ENCODE peak calls at places on chromosomes 2 and 18, in five cellular contexts. One of them, this sample, is unnamed.

GRCh38 chr2:62566847-62567246 is 60.9 kb upstream of the TMEM17 start:
- DNase-seq in stimulated activated CD4-positive, alpha-beta T cell treated with anti-CD3 and anti-CD28 coated beads, TNF-alpha, amount 100 ng/mL, for 4 hours: no peak
- DNase-seq in HCT116: no peak
- DNase-seq in lower lobe of right lung: no peak
- DNase-seq in stimulated activated CD8-positive, alpha-beta memory T cell treated with anti-CD3 and anti-CD28 coated beads, Interleukin-15, amount 100 ng/mL, for 24 hours: no peak
- DNase-seq in this sample: no peak

GRCh38 chr2:108587621-108588020 is 53.4 kb downstream of the LIMS1 start:
- DNase-seq in stimulated activated CD8-positive, alpha-beta memory T cell treated with anti-CD3 and anti-CD28 coated beads, Interleukin-15, amount 100 ng/mL, for 24 hours: no peak
- DNase-seq in HCT116: no peak
- DNase-seq in stimulated activated CD4-positive, alpha-beta T cell treated with anti-CD3 and anti-CD28 coated beads, TNF-alpha, amount 100 ng/mL, for 4 hours: no peak
- DNase-seq in lower lobe of right lung: no peak
- DNase-seq in this sample: no peak

GRCh38 chr18:62413189-62413588 is 88.1 kb downstream of the TNFRSF11A start:
- DNase-seq in stimulated activated CD4-positive, alpha-beta T cell treated with anti-CD3 and anti-CD28 coated beads, TNF-alpha, amount 100 ng/mL, for 4 hours: no peak
- DNase-seq in lower lobe of right lung: no peak
- DNase-seq in HCT116: no peak
- DNase-seq in stimulated activated CD8-positive, alpha-beta memory T cell treated with anti-CD3 and anti-CD28 coated beads, Interleukin-15, amount 100 ng/mL, for 24 hours: no peak
- DNase-seq in this sample: no peak

GRCh38 chr2:121128741-121129659 is 156.0 kb downstream of the TFCP2L1 start:
- DNase-seq in stimulated activated CD4-positive, alpha-beta T cell treated with anti-CD3 and anti-CD28 coated beads, TNF-alpha, amount 100 ng/mL, for 4 hours: no peak
- DNase-seq in stimulated activated CD8-positive, alpha-beta memory T cell treated with anti-CD3 and anti-CD28 coated beads, Interleukin-15, amount 100 ng/mL, for 24 hours: no peak
- DNase-seq in HCT116: peak
- DNase-seq in lower lobe of right lung: peak
- DNase-seq in this sample: no peak

GRCh38 chr2:110865188-110865587 is 132.8 kb downstream of the ACOXL start:
- DNase-seq in HCT116: no peak
- DNase-seq in stimulated activated CD4-positive, alpha-beta T cell treated with anti-CD3 and anti-CD28 coated beads, TNF-alpha, amount 100 ng/mL, for 4 hours: no peak
- DNase-seq in stimulated activated CD8-positive, alpha-beta memory T cell treated with anti-CD3 and anti-CD28 coated beads, Interleukin-15, amount 100 ng/mL, for 24 hours: no peak
- DNase-seq in lower lobe of right lung: no peak
- DNase-seq in this sample: no peak

GRCh38 chr2:226561962-226562361 is 237.7 kb downstream of the IRS1 start:
- DNase-seq in stimulated activated CD8-positive, alpha-beta memory T cell treated with anti-CD3 and anti-CD28 coated beads, Interleukin-15, amount 100 ng/mL, for 24 hours: no peak
- DNase-seq in lower lobe of right lung: no peak
- DNase-seq in stimulated activated CD4-positive, alpha-beta T cell treated with anti-CD3 and anti-CD28 coated beads, TNF-alpha, amount 100 ng/mL, for 4 hours: no peak
- DNase-seq in HCT116: no peak
- DNase-seq in this sample: no peak

GRCh38 chr2:134225841-134226240 is 28.0 kb upstream of the MGAT5 start:
- DNase-seq in HCT116: no peak
- DNase-seq in stimulated activated CD4-positive, alpha-beta T cell treated with anti-CD3 and anti-CD28 coated beads, TNF-alpha, amount 100 ng/mL, for 4 hours: no peak
- DNase-seq in stimulated activated CD8-positive, alpha-beta memory T cell treated with anti-CD3 and anti-CD28 coated beads, Interleukin-15, amount 100 ng/mL, for 24 hours: no peak
- DNase-seq in lower lobe of right lung: no peak
- DNase-seq in this sample: no peak

GRCh38 chr2:38315707-38316333 is 61.3 kb downstream of the ATL2 start:
- DNase-seq in stimulated activated CD4-positive, alpha-beta T cell treated with anti-CD3 and anti-CD28 coated beads, TNF-alpha, amount 100 ng/mL, for 4 hours: no peak
- DNase-seq in HCT116: peak
- DNase-seq in lower lobe of right lung: no peak
- DNase-seq in stimulated activated CD8-positive, alpha-beta memory T cell treated with anti-CD3 and anti-CD28 coated beads, Interleukin-15, amount 100 ng/mL, for 24 hours: no peak
- DNase-seq in this sample: peak

GRCh38 chr2:203551653-203552250 is 16.7 kb upstream of the RAPH1 start:
- DNase-seq in lower lobe of right lung: no peak
- DNase-seq in stimulated activated CD8-positive, alpha-beta memory T cell treated with anti-CD3 and anti-CD28 coated beads, Interleukin-15, amount 100 ng/mL, for 24 hours: no peak
- DNase-seq in stimulated activated CD4-positive, alpha-beta T cell treated with anti-CD3 and anti-CD28 coated beads, TNF-alpha, amount 100 ng/mL, for 4 hours: no peak
- DNase-seq in HCT116: no peak
- DNase-seq in this sample: no peak

GRCh38 chr2:237280235-237280634 is 133.7 kb downstream of the COL6A3 start:
- DNase-seq in stimulated activated CD8-positive, alpha-beta memory T cell treated with anti-CD3 and anti-CD28 coated beads, Interleukin-15, amount 100 ng/mL, for 24 hours: no peak
- DNase-seq in lower lobe of right lung: no peak
- DNase-seq in stimulated activated CD4-positive, alpha-beta T cell treated with anti-CD3 and anti-CD28 coated beads, TNF-alpha, amount 100 ng/mL, for 4 hours: no peak
- DNase-seq in HCT116: no peak
- DNase-seq in this sample: no peak

GRCh38 chr2:127256381-127256780 is 36.3 kb upstream of the CYP27C1 start:
- DNase-seq in HCT116: no peak
- DNase-seq in stimulated activated CD4-positive, alpha-beta T cell treated with anti-CD3 and anti-CD28 coated beads, TNF-alpha, amount 100 ng/mL, for 4 hours: no peak
- DNase-seq in stimulated activated CD8-positive, alpha-beta memory T cell treated with anti-CD3 and anti-CD28 coated beads, Interleukin-15, amount 100 ng/mL, for 24 hours: no peak
- DNase-seq in lower lobe of right lung: no peak
- DNase-seq in this sample: no peak

GRCh38 chr2:85712261-85712660 is 18.1 kb downstream of the GNLY start:
- DNase-seq in stimulated activated CD8-positive, alpha-beta memory T cell treated with anti-CD3 and anti-CD28 coated beads, Interleukin-15, amount 100 ng/mL, for 24 hours: no peak
- DNase-seq in stimulated activated CD4-positive, alpha-beta T cell treated with anti-CD3 and anti-CD28 coated beads, TNF-alpha, amount 100 ng/mL, for 4 hours: no peak
- DNase-seq in HCT116: no peak
- DNase-seq in lower lobe of right lung: peak
- DNase-seq in this sample: no peak

GRCh38 chr18:9103488-9103887 is 989 bp downstream of the NDUFV2 start:
- DNase-seq in stimulated activated CD4-positive, alpha-beta T cell treated with anti-CD3 and anti-CD28 coated beads, TNF-alpha, amount 100 ng/mL, for 4 hours: no peak
- DNase-seq in stimulated activated CD8-positive, alpha-beta memory T cell treated with anti-CD3 and anti-CD28 coated beads, Interleukin-15, amount 100 ng/mL, for 24 hours: no peak
- DNase-seq in HCT116: no peak
- DNase-seq in lower lobe of right lung: no peak
- DNase-seq in this sample: no peak

GRCh38 chr2:193350509-193350908 is 1155.8 kb upstream of the TMEFF2 start:
- DNase-seq in HCT116: no peak
- DNase-seq in stimulated activated CD8-positive, alpha-beta memory T cell treated with anti-CD3 and anti-CD28 coated beads, Interleukin-15, amount 100 ng/mL, for 24 hours: no peak
- DNase-seq in stimulated activated CD4-positive, alpha-beta T cell treated with anti-CD3 and anti-CD28 coated beads, TNF-alpha, amount 100 ng/mL, for 4 hours: no peak
- DNase-seq in lower lobe of right lung: no peak
- DNase-seq in this sample: no peak

GRCh38 chr2:205198130-205198505 is 484.2 kb upstream of the NRP2 start:
- DNase-seq in stimulated activated CD4-positive, alpha-beta T cell treated with anti-CD3 and anti-CD28 coated beads, TNF-alpha, amount 100 ng/mL, for 4 hours: no peak
- DNase-seq in lower lobe of right lung: no peak
- DNase-seq in HCT116: no peak
- DNase-seq in stimulated activated CD8-positive, alpha-beta memory T cell treated with anti-CD3 and anti-CD28 coated beads, Interleukin-15, amount 100 ng/mL, for 24 hours: no peak
- DNase-seq in this sample: no peak

GRCh38 chr18:3624818-3625716 is 175.1 kb downstream of the TGIF1 start:
- DNase-seq in stimulated activated CD4-positive, alpha-beta T cell treated with anti-CD3 and anti-CD28 coated beads, TNF-alpha, amount 100 ng/mL, for 4 hours: peak
- DNase-seq in lower lobe of right lung: no peak
- DNase-seq in stimulated activated CD8-positive, alpha-beta memory T cell treated with anti-CD3 and anti-CD28 coated beads, Interleukin-15, amount 100 ng/mL, for 24 hours: no peak
- DNase-seq in HCT116: peak
- DNase-seq in this sample: no peak

GRCh38 chr2:137944714-137945113 is 19.6 kb upstream of the HNMT start:
- DNase-seq in lower lobe of right lung: no peak
- DNase-seq in HCT116: no peak
- DNase-seq in stimulated activated CD8-positive, alpha-beta memory T cell treated with anti-CD3 and anti-CD28 coated beads, Interleukin-15, amount 100 ng/mL, for 24 hours: no peak
- DNase-seq in stimulated activated CD4-positive, alpha-beta T cell treated with anti-CD3 and anti-CD28 coated beads, TNF-alpha, amount 100 ng/mL, for 4 hours: no peak
- DNase-seq in this sample: no peak

GRCh38 chr2:170530284-170530745 is 184.8 kb upstream of the SP5 start:
- DNase-seq in HCT116: no peak
- DNase-seq in stimulated activated CD4-positive, alpha-beta T cell treated with anti-CD3 and anti-CD28 coated beads, TNF-alpha, amount 100 ng/mL, for 4 hours: no peak
- DNase-seq in lower lobe of right lung: peak
- DNase-seq in stimulated activated CD8-positive, alpha-beta memory T cell treated with anti-CD3 and anti-CD28 coated beads, Interleukin-15, amount 100 ng/mL, for 24 hours: no peak
- DNase-seq in this sample: no peak

GRCh38 chr2:173785813-173786212 is 179.4 kb downstream of the SP3 start:
- DNase-seq in HCT116: no peak
- DNase-seq in stimulated activated CD4-positive, alpha-beta T cell treated with anti-CD3 and anti-CD28 coated beads, TNF-alpha, amount 100 ng/mL, for 4 hours: no peak
- DNase-seq in stimulated activated CD8-positive, alpha-beta memory T cell treated with anti-CD3 and anti-CD28 coated beads, Interleukin-15, amount 100 ng/mL, for 24 hours: no peak
- DNase-seq in lower lobe of right lung: no peak
- DNase-seq in this sample: no peak

GRCh38 chr2:214035091-214035852 is 375.6 kb upstream of the VWC2L start:
- DNase-seq in stimulated activated CD4-positive, alpha-beta T cell treated with anti-CD3 and anti-CD28 coated beads, TNF-alpha, amount 100 ng/mL, for 4 hours: no peak
- DNase-seq in HCT116: no peak
- DNase-seq in stimulated activated CD8-positive, alpha-beta memory T cell treated with anti-CD3 and anti-CD28 coated beads, Interleukin-15, amount 100 ng/mL, for 24 hours: no peak
- DNase-seq in lower lobe of right lung: peak
- DNase-seq in this sample: no peak

GRCh38 chr2:6965071-6965795 is 48.0 kb downstream of the RNF144A start:
- DNase-seq in stimulated activated CD8-positive, alpha-beta memory T cell treated with anti-CD3 and anti-CD28 coated beads, Interleukin-15, amount 100 ng/mL, for 24 hours: no peak
- DNase-seq in stimulated activated CD4-positive, alpha-beta T cell treated with anti-CD3 and anti-CD28 coated beads, TNF-alpha, amount 100 ng/mL, for 4 hours: no peak
- DNase-seq in HCT116: no peak
- DNase-seq in lower lobe of right lung: no peak
- DNase-seq in this sample: no peak

GRCh38 chr2:226508683-226509082 is 290.9 kb downstream of the IRS1 start:
- DNase-seq in stimulated activated CD4-positive, alpha-beta T cell treated with anti-CD3 and anti-CD28 coated beads, TNF-alpha, amount 100 ng/mL, for 4 hours: no peak
- DNase-seq in lower lobe of right lung: no peak
- DNase-seq in stimulated activated CD8-positive, alpha-beta memory T cell treated with anti-CD3 and anti-CD28 coated beads, Interleukin-15, amount 100 ng/mL, for 24 hours: no peak
- DNase-seq in HCT116: no peak
- DNase-seq in this sample: no peak

GRCh38 chr2:1512321-1513289 is 99.3 kb downstream of the TPO start:
- DNase-seq in HCT116: no peak
- DNase-seq in stimulated activated CD8-positive, alpha-beta memory T cell treated with anti-CD3 and anti-CD28 coated beads, Interleukin-15, amount 100 ng/mL, for 24 hours: no peak
- DNase-seq in stimulated activated CD4-positive, alpha-beta T cell treated with anti-CD3 and anti-CD28 coated beads, TNF-alpha, amount 100 ng/mL, for 4 hours: no peak
- DNase-seq in lower lobe of right lung: no peak
- DNase-seq in this sample: no peak

GRCh38 chr2:17749753-17750438 is 3.7 kb downstream of the SMC6 start:
- DNase-seq in stimulated activated CD8-positive, alpha-beta memory T cell treated with anti-CD3 and anti-CD28 coated beads, Interleukin-15, amount 100 ng/mL, for 24 hours: no peak
- DNase-seq in HCT116: no peak
- DNase-seq in lower lobe of right lung: no peak
- DNase-seq in stimulated activated CD4-positive, alpha-beta T cell treated with anti-CD3 and anti-CD28 coated beads, TNF-alpha, amount 100 ng/mL, for 4 hours: no peak
- DNase-seq in this sample: no peak

This sample was measured in memory B cell.